ENCODE peak calls at places on chromosome 16, in nine cellular contexts. Y is A549; M is mammary epithelial cell; G is CD4-positive, alpha-beta memory T cell; V is heart right ventricle; P is AG04450; A is psoas muscle; Z is lung; C is effector memory CD4-positive, alpha-beta T cell. W is an unnamed sample.

GRCh38 chr16:56936950-56937349 is 5.0 kb downstream of the HERPUD1 start:
- DNase-seq in Y (no peak), M (no peak), G (no peak), V (no peak), P (no peak), A (no peak), Z (no peak), C (no peak), W (no peak)

GRCh38 chr16:63890072-63890471 is 1231.8 kb downstream of the CDH11 start:
- DNase-seq in Y (no peak), M (peak; percentile 14), G (no peak), V (no peak), P (no peak), A (no peak), Z (no peak), C (no peak), W (no peak)

GRCh38 chr16:3602320-3602653 is 9.1 kb downstream of the SLX4 start:
- DNase-seq in Y (no peak), M (no peak), G (no peak), V (no peak), P (no peak), A (no peak), Z (no peak), C (no peak), W (no peak)

GRCh38 chr16:71883849-71884638 is at the start of gene ZNF821:
- DNase-seq in Y (peak; percentile 78), M (peak; percentile 54), G (peak; percentile 72), V (peak; percentile 81), P (no peak), A (peak; percentile 86), Z (peak; percentile 58), C (peak; percentile 73), W (peak; percentile 82)

GRCh38 chr16:56477096-56477878 is 25.9 kb downstream of the OGFOD1 start:
- DNase-seq in Y (peak; percentile 43), M (peak; percentile 76), G (no peak), V (no peak), P (peak; percentile 58), A (no peak), Z (no peak), C (no peak), W (no peak)

GRCh38 chr16:68289621-68290329 is 21.0 kb downstream of the SLC7A6OS start:
- DNase-seq in Y (no peak), M (no peak), G (peak; percentile 56), V (no peak), P (no peak), A (no peak), Z (no peak), C (no peak), W (no peak)

GRCh38 chr16:89422527-89422904 is 67.8 kb downstream of the ANKRD11 start:
- DNase-seq in Y (no peak), M (no peak), G (no peak), V (no peak), P (no peak), A (peak; percentile 70), Z (no peak), C (no peak), W (no peak)

GRCh38 chr16:81806696-81807095 is 27.6 kb downstream of the PLCG2 start:
- DNase-seq in Y (no peak), M (no peak), G (no peak), V (no peak), P (no peak), A (no peak), Z (no peak), C (no peak), W (no peak)

GRCh38 chr16:70576431-70577255 is 53.0 kb downstream of the SF3B3 start:
- DNase-seq in Y (peak; percentile 33), M (peak; percentile 86), G (no peak), V (no peak), P (peak; percentile 59), A (no peak), Z (no peak), C (no peak), W (no peak)

GRCh38 chr16:70577256-70577698 is 53.7 kb downstream of the SF3B3 start:
- DNase-seq in Y (no peak), M (peak; percentile 82), G (no peak), V (no peak), P (no peak), A (no peak), Z (no peak), C (no peak), W (no peak)

GRCh38 chr16:70574595-70575271 is 51.1 kb downstream of the SF3B3 start:
- DNase-seq in Y (no peak), M (no peak), G (no peak), V (no peak), P (no peak), A (no peak), Z (no peak), C (no peak), W (no peak)

GRCh38 chr16:70573451-70574121 is 50.0 kb downstream of the SF3B3 start:
- DNase-seq in Y (no peak), M (peak; percentile 67), G (no peak), V (peak; percentile 49), P (peak; percentile 94), A (no peak), Z (no peak), C (no peak), W (peak; percentile 45)

DNA sequence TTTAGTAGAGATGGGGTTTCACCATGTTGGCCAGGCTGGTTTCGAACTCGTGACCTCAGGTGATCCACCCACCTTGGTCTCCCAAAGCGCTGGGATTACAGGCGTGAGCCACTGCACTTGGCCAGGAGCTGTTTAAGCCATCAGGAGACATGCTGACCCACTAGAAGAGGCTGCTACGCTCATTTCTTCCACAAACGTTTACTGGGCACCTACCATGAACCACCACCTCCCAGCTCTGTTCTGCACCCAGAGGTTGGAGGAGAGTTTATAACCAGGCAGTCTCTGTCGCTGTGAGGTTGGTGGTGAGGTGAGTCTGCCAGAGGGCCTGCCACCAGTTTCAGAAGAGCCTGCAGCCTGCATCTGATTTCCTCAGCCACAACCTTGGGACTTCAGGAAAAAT is 51.8 kb downstream of the SF3B3 start:
- DNase-seq in Y (no peak), M (no peak), G (no peak), V (no peak), P (no peak), A (no peak), Z (no peak), C (no peak), W (no peak)
- H3K27ac ChIP-seq in Y (no peak overlapping the region), M (no peak overlapping the region), G (no peak overlapping the region), V (no peak overlapping the region), P (peak overlapping the region; percentile 52), A (peak overlapping the region; percentile 32), Z (peak overlapping the region; percentile 33), C (no peak overlapping the region), W (peak overlapping the region; percentile 84)

GRCh38 chr16:35147556-35148504 is 1688.4 kb downstream of the TP53TG3F start:
- DNase-seq in Y (no peak), M (no peak), G (no peak), V (no peak), P (no peak), A (no peak), Z (no peak), C (no peak), W (no peak)

GRCh38 chr16:35152067-35152627 is 1692.7 kb downstream of the TP53TG3F start:
- DNase-seq in Y (no peak), M (no peak), G (no peak), V (no peak), P (no peak), A (no peak), Z (no peak), C (no peak), W (no peak)

GRCh38 chr16:35150805-35151312 is 1691.4 kb downstream of the TP53TG3F start:
- DNase-seq in Y (no peak), M (no peak), G (no peak), V (no peak), P (no peak), A (no peak), Z (no peak), C (no peak), W (no peak)

GRCh38 chr16:35148748-35149147 is 1689.3 kb downstream of the TP53TG3F start:
- DNase-seq in Y (no peak), M (no peak), G (no peak), V (no peak), P (no peak), A (no peak), Z (no peak), C (no peak), W (no peak)

DNA sequence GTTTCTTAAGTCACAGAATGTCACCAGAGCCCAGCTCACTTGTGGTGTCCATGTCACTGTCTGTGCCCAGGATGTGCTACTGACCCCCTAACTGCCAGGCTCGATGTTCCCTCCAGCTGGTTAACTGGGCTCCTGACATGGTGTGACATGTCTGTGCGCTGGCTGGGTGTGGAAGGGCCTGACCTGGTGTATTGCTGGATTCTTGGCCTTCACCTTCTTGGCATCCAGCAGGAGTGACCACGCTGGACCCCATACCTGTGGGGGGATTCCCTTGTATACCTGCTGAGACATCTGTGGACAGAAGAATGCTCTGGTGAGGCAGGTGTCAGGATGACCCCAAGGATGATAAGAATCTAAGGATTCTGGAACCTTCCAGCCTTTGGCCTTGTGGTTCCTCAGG is 1690.1 kb downstream of the TP53TG3F start:
- DNase-seq in Y (no peak), M (no peak), G (no peak), V (no peak), P (no peak), A (no peak), Z (no peak), C (no peak), W (no peak)
- H3K9me3 ChIP-seq in Y (peaks cover 3% of the 10 kb centered on the region), M (peaks cover 19% of the 10 kb centered on the region), G (peaks cover 11% of the 10 kb centered on the region), V (no peaks in the 10 kb centered on the region), P (peaks cover 85% of the 10 kb centered on the region), A (no peaks in the 10 kb centered on the region), Z (peaks cover 45% of the 10 kb centered on the region), C (peaks cover 5% of the 10 kb centered on the region), W (peaks cover 10% of the 10 kb centered on the region)

GRCh38 chr16:22192261-22193133 is 13.6 kb upstream of the EEF2K start:
- DNase-seq in Y (no peak), M (peak; percentile 87), G (peak; percentile 85), V (peak; percentile 72), P (peak; percentile 77), A (peak; percentile 92), Z (peak; percentile 82), C (peak; percentile 83), W (peak; percentile 77)

GRCh38 chr16:22191966-22192260 is 14.2 kb upstream of the EEF2K start:
- DNase-seq in Y (no peak), M (peak; percentile 32), G (no peak), V (no peak), P (no peak), A (peak; percentile 62), Z (no peak), C (peak; percentile 25), W (no peak)

GRCh38 chr16:22191089-22191965 is 14.8 kb upstream of the EEF2K start:
- DNase-seq in Y (peak; percentile 97), M (peak; percentile 97), G (peak; percentile 98), V (peak; percentile 99), P (peak; percentile 96), A (peak; percentile 100), Z (peak; percentile 99), C (peak; percentile 99), W (peak; percentile 100)

GRCh38 chr16:22194707-22195444 is 11.2 kb upstream of the EEF2K start:
- DNase-seq in Y (no peak), M (no peak), G (peak; percentile 14), V (no peak), P (no peak), A (no peak), Z (no peak), C (peak; percentile 23), W (no peak)

GRCh38 chr16:22193134-22193411 is 13.0 kb upstream of the EEF2K start:
- DNase-seq in Y (no peak), M (no peak), G (no peak), V (no peak), P (no peak), A (no peak), Z (no peak), C (no peak), W (no peak)
- H3K27ac ChIP-seq in Y (no peak overlapping the region), M (no peak overlapping the region), G (peak overlapping the region; percentile 95), V (peak overlapping the region; percentile 96), P (no peak overlapping the region), A (peak overlapping the region; percentile 90), Z (peak overlapping the region; percentile 57), C (peak overlapping the region; percentile 99), W (peak overlapping the region; percentile 95)

GRCh38 chr16:35450648-35451047 is 1991.2 kb downstream of the TP53TG3F start:
- DNase-seq in Y (no peak), M (no peak), G (no peak), V (no peak), P (no peak), A (no peak), Z (no peak), C (no peak), W (no peak)

GRCh38 chr16:35452471-35452870 is 1993.1 kb downstream of the TP53TG3F start:
- DNase-seq in Y (no peak), M (no peak), G (no peak), V (no peak), P (no peak), A (no peak), Z (no peak), C (no peak), W (no peak)

GRCh38 chr16:35449663-35450062 is 1990.3 kb downstream of the TP53TG3F start:
- DNase-seq in Y (no peak), M (no peak), G (no peak), V (no peak), P (no peak), A (no peak), Z (no peak), C (no peak), W (no peak)

GRCh38 chr16:35447010-35447558 is 1987.7 kb downstream of the TP53TG3F start:
- DNase-seq in Y (no peak), M (no peak), G (no peak), V (no peak), P (no peak), A (no peak), Z (no peak), C (no peak), W (no peak)
- H3K9me3 ChIP-seq in Y (peaks cover 9% of the 10 kb centered on the region), M (peaks cover 40% of the 10 kb centered on the region), G (peaks cover 15% of the 10 kb centered on the region), V (peaks cover 9% of the 10 kb centered on the region), P (peaks cover 21% of the 10 kb centered on the region), A (peaks cover 23% of the 10 kb centered on the region), Z (peaks cover 24% of the 10 kb centered on the region), C (peaks cover 8% of the 10 kb centered on the region), W (peaks cover 90% of the 10 kb centered on the region)